ENCODE peak calls at places on chromosomes 5 and 9, in six cellular contexts. S, Y, V, N, W and G are unnamed samples.

GRCh38 chr5:78835176-78835575 is 149.9 kb downstream of the ARSB start:
- DNase-seq in S (no peak), W (no peak), V (no peak), Y (no peak), N (no peak), G (no peak)

GRCh38 chr5:112573441-112573840 is 154.4 kb upstream of the EPB41L4A start:
- DNase-seq in S (no peak), N (no peak), V (no peak), W (no peak), Y (no peak), G (no peak)

GRCh38 chr9:129089246-129089645 is 8.3 kb downstream of the DOLPP1 start:
- DNase-seq in N (no peak), V (no peak), W (no peak), Y (no peak), S (no peak), G (no peak)

GRCh38 chr5:157121709-157122108 is 12.9 kb upstream of the HAVCR2 start:
- DNase-seq in S (no peak), N (no peak), W (no peak), Y (no peak), V (no peak), G (no peak)

GRCh38 chr9:78918976-78919375 is 622.1 kb downstream of the PSAT1 start:
- DNase-seq in W (no peak), N (no peak), V (no peak), Y (no peak), S (no peak), G (no peak)

GRCh38 chr9:91163773-91164471 is 197.8 kb downstream of the AUH start:
- DNase-seq in N (no peak), Y (no peak), S (no peak), W (no peak), V (no peak), G (no peak)

GRCh38 chr5:118208031-118208453 is 780.3 kb downstream of the DTWD2 start:
- DNase-seq in V (no peak), W (no peak), S (no peak), N (no peak), Y (no peak), G (no peak)

GRCh38 chr9:31916591-31917223 is 467.7 kb upstream of the ACO1 start:
- DNase-seq in V (no peak), W (peak), S (no peak), N (peak), Y (no peak), G (no peak)

GRCh38 chr5:170907758-170908157 is 45.9 kb downstream of the RANBP17 start:
- DNase-seq in N (no peak), V (no peak), S (peak), W (no peak), Y (peak), G (peak)

GRCh38 chr5:95937607-95938152 is 24.0 kb downstream of the ELL2 start:
- DNase-seq in W (no peak), S (no peak), V (no peak), N (no peak), Y (no peak), G (no peak)

GRCh38 chr5:160287378-160288051 is 24.8 kb downstream of the CCNJL start:
- DNase-seq in V (no peak), W (no peak), N (peak), Y (no peak), S (no peak), G (peak)

GRCh38 chr5:81552844-81553569 is 159.1 kb upstream of the ACOT12 start:
- DNase-seq in V (no peak), W (no peak), N (no peak), Y (peak), S (no peak), G (no peak)

GRCh38 chr5:32712463-32713395 is 1.6 kb downstream of the NPR3 start:
- DNase-seq in Y (peak), S (peak), V (no peak), W (no peak), N (peak), G (peak)

GRCh38 chr5:150107909-150108447 is 21.6 kb upstream of the CSF1R start:
- DNase-seq in S (peak), W (no peak), N (no peak), V (no peak), Y (peak), G (peak)

GRCh38 chr9:13266172-13266571 is 13.3 kb downstream of the MPDZ start:
- DNase-seq in N (no peak), S (peak), V (no peak), Y (peak), W (no peak), G (peak)

GRCh38 chr9:33437898-33438297 is 9.5 kb downstream of the AQP3 start:
- DNase-seq in Y (no peak), W (no peak), V (no peak), S (no peak), N (no peak), G (no peak)

GRCh38 chr5:87390576-87391199 is 22.0 kb downstream of the CCNH start:
- DNase-seq in W (no peak), S (peak), Y (peak), V (no peak), N (no peak), G (no peak)

GRCh38 chr5:78495800-78496199 is 135.4 kb downstream of the SCAMP1 start:
- DNase-seq in S (no peak), N (peak), W (no peak), V (no peak), Y (no peak), G (no peak)

GRCh38 chr9:38342532-38342931 is 50.0 kb upstream of the ALDH1B1 start:
- DNase-seq in N (no peak), V (no peak), W (no peak), S (no peak), Y (no peak), G (no peak)

GRCh38 chr9:26176628-26177027 is 498.4 kb upstream of the TUSC1 start:
- DNase-seq in V (no peak), Y (no peak), W (no peak), S (no peak), N (no peak), G (no peak)

GRCh38 chr9:26181836-26182235 is 503.6 kb upstream of the TUSC1 start:
- DNase-seq in W (no peak), Y (no peak), S (no peak), N (no peak), V (no peak), G (no peak)
- TF ChIP-seq CTCF in W (no peak), Y (no peak), S (no peak), N (no peak), V (no peak), G (no peak)

GRCh38 chr9:135219676-135220600 is 132.5 kb downstream of the OLFM1 start:
- DNase-seq in N (peak), Y (no peak), W (no peak), V (no peak), S (no peak), G (no peak)

GRCh38 chr9:135221951-135222631 is 134.6 kb downstream of the OLFM1 start:
- DNase-seq in S (no peak), Y (no peak), N (peak), W (peak), V (no peak), G (no peak)

GRCh38 chr9:135220601-135221575 is 133.4 kb downstream of the OLFM1 start:
- DNase-seq in N (peak), W (no peak), S (no peak), Y (no peak), V (no peak), G (no peak)

GRCh38 chr9:135222991-135223760 is 135.7 kb downstream of the OLFM1 start:
- DNase-seq in W (no peak), V (no peak), S (no peak), Y (no peak), N (no peak), G (no peak)

DNA sequence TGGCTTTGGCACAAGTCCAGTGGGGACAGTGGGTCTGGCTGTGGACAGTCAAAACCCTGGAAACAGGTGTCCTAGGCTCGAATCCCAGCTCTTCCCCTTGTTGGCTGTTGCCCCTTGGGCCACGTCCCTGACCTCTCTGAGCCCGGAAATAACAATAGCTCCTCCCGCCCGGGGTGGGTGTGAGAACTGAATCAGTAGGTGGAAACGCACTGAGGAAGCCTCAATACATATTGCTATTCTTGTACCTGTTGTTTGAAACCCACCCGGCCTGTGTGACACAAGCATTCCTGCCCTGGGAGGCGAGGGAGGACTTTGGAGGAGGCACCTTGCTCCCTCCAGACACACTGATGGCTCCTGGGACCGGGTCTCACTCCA is 134.1 kb downstream of the OLFM1 start:
- DNase-seq in W (no peak), Y (no peak), V (no peak), S (no peak), N (no peak), G (no peak)
- TF ChIP-seq CTCF in W (no peak), Y (no peak), V (no peak), S (no peak), N (no peak), G (no peak)

GRCh38 chr9:86488794-86489193 is 134.6 kb upstream of the TUT7 start:
- DNase-seq in Y (no peak), N (peak), S (no peak), V (no peak), W (no peak), G (no peak)

GRCh38 chr9:86485359-86485758 is 131.1 kb upstream of the TUT7 start:
- DNase-seq in V (no peak), N (no peak), W (peak), Y (no peak), S (no peak), G (no peak)

GRCh38 chr9:86483496-86483895 is 129.3 kb upstream of the TUT7 start:
- DNase-seq in V (no peak), Y (no peak), S (no peak), W (no peak), N (no peak), G (no peak)

GRCh38 chr9:86488345-86488744 is 134.1 kb upstream of the TUT7 start:
- DNase-seq in S (no peak), W (no peak), N (no peak), V (no peak), Y (no peak), G (no peak)

DNA sequence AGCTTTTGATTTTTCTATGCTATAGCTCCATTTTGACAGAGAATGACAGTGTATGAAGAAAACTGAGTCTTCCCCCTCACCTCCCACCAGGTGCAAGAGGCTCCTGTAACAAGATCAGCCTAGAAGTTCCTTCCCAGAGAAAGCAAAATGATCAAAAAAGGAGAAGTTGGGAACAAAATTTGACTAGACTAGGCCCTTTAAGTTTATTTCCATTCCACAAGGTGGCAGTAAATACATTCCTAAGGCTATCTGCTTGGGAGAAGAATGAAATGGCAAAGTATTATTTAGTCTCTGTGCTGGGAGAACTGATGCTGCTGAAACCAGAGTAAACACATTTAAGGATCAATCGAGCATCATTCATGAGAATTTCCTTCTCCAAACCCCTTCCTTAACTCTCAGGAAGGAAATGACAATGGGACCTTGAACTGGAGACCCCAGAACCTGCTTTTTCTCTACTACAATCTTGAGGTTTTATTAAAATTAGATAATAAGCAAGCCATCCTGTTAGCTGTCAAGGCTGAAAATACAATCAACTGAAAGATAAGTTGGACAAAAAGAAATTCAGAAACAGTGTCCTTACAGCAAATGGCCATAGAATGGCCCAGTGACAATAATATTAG is 133.1 kb upstream of the TUT7 start:
- DNase-seq in W (peak), V (no peak), N (no peak), Y (peak), S (peak), G (peak)
- TF ChIP-seq CTCF in W (peak), V (peak), N (peak), Y (peak), S (peak), G (peak)

GRCh38 chr5:76209297-76209696 is 126.1 kb downstream of the SV2C start:
- DNase-seq in N (no peak), S (no peak), V (no peak), Y (no peak), W (peak), G (no peak)
- TF ChIP-seq CTCF in N (no peak), S (no peak), V (no peak), Y (no peak), W (peak), G (no peak)

GRCh38 chr5:130109152-130109551 is 204.9 kb downstream of the CHSY3 start:
- DNase-seq in Y (peak), N (no peak), S (peak), W (peak), V (no peak), G (no peak)
- TF ChIP-seq CTCF in Y (peak), N (no peak), S (peak), W (peak), V (peak), G (peak)

DNA sequence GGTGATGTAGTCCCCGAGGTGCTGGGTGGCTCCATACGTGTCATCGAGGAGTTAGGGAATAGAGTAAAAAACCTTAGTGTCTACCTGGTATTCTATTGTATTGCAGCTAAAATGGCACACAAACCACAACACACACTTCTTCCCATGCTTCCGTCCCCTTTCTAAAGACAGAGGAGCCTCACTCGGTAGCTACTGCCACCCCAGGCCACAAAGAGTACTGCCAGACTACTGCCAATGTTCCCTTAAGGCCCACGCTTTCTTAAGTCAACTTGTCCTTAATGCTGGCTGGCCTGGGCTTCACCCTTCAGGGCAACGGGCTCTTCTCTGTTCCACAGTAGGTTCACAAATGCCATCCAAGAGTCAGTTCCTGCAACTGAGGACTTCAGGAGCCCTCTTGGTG is 673.0 kb downstream of the ELAVL2 start:
- DNase-seq in W (peak), V (no peak), Y (no peak), S (no peak), N (peak), G (no peak)
- TF ChIP-seq CTCF in W (peak), V (no peak), Y (no peak), S (no peak), N (peak), G (peak)